ENCODE peak calls at places on chromosome 18, in four cellular contexts. Y, H, R and P are unnamed samples.

GRCh38 chr18:7567487-7568425 is 640 bp downstream of the PTPRM start:
- DNase-seq in H (peak), Y (no peak), R (peak), P (no peak)

GRCh38 chr18:62388855-62389760 is 64.0 kb downstream of the TNFRSF11A start:
- DNase-seq in H (no peak), Y (no peak), R (no peak), P (no peak)

GRCh38 chr18:72700961-72701710 is 157.0 kb upstream of the CBLN2 start:
- DNase-seq in Y (no peak), R (no peak), H (no peak), P (no peak)

GRCh38 chr18:28124239-28125029 is 52.5 kb downstream of the CDH2 start:
- DNase-seq in R (no peak), H (no peak), Y (no peak), P (no peak)

GRCh38 chr18:75491361-75491760 is 63.9 kb upstream of the SMIM21 start:
- DNase-seq in R (no peak), Y (no peak), H (no peak), P (no peak)

GRCh38 chr18:50651334-50651733 is 91.4 kb downstream of the MAPK4 start:
- DNase-seq in H (no peak), R (no peak), Y (no peak), P (no peak)

GRCh38 chr18:34661464-34662087 is 48.5 kb upstream of the DTNA start:
- DNase-seq in Y (peak), R (no peak), H (no peak), P (peak)

GRCh38 chr18:75681538-75682115 is 254.1 kb upstream of the SMIM21 start:
- DNase-seq in R (no peak), H (no peak), Y (no peak), P (no peak)

GRCh38 chr18:26792661-26793060 is 72.8 kb downstream of the AQP4 start:
- DNase-seq in H (no peak), Y (no peak), R (no peak), P (no peak)

GRCh38 chr18:22710628-22711380 is 222.3 kb upstream of the RBBP8 start:
- DNase-seq in H (peak), R (peak), Y (no peak), P (no peak)

GRCh38 chr18:41660654-41661053 is 294.4 kb upstream of the PIK3C3 start:
- DNase-seq in Y (no peak), H (no peak), R (no peak), P (no peak)

GRCh38 chr18:44229693-44230108 is 451.0 kb upstream of the SETBP1 start:
- DNase-seq in Y (no peak), R (peak), H (peak), P (no peak)

GRCh38 chr18:79547413-79548076 is 132.1 kb upstream of the CTDP1 start:
- DNase-seq in R (no peak), H (no peak), Y (no peak), P (no peak)

GRCh38 chr18:8783335-8783993 is 78.1 kb downstream of the MTCL1 start:
- DNase-seq in Y (no peak), R (no peak), H (no peak), P (no peak)

GRCh38 chr18:7740815-7741214 is 173.7 kb downstream of the PTPRM start:
- DNase-seq in Y (no peak), R (no peak), H (no peak), P (no peak)

GRCh38 chr18:62325806-62326645 is 916 bp downstream of the TNFRSF11A start:
- DNase-seq in H (no peak), R (no peak), Y (no peak), P (no peak)

GRCh38 chr18:69659142-69659651 is 258.5 kb downstream of the DOK6 start:
- DNase-seq in Y (no peak), H (no peak), R (no peak), P (no peak)

GRCh38 chr18:27213123-27213717 is 28.1 kb upstream of the CHST9 start:
- DNase-seq in Y (no peak), H (no peak), R (no peak), P (no peak)

GRCh38 chr18:10170375-10170774 is 256.6 kb downstream of the VAPA start:
- DNase-seq in H (peak), Y (no peak), R (no peak), P (no peak)

DNA sequence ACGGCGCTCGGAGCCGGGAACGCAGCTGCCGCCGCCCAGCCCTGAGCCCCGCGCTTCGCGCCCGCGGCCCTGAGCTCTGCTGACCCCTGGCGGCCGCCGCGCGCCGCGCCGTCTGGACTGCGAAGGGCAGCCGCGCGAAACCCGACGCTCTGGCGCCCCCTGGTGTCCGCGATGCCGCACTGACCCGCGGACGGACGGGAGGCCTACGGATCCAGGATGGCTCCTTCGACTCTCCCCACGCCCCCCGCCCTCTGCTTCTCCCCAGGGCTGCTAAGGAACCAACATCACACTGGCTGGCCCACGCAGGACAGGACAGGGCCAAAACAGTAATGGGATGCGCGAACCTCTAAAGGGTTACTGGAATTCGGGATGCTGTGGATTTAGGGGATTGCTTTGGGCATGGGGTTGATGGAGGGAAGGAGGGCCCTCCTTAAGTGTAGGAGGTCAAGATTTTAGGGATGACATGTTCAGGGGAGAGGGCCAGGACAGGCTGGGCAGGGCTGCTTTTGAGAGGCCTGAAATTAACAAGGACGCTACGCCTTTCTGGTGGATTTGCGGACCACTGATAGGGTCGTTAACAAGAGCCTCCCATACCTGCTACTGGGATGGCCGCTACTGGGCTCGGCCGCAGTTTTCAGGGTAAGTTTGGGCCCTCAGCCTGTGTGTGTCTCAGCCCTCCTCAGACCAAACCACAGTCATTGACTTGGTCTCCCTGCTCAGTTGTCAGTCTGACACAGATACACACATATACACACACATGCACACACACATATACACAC is 181.1 kb downstream of the SMAD2 start:
- DNase-seq in Y (peak), R (peak), H (peak), P (no peak)
- H3K4me3 ChIP-seq in Y (no peak), R (peak), H (no peak), P (no peak)

GRCh38 chr18:74291771-74292540 is at the start of gene CYB5A:
- DNase-seq in H (peak), Y (peak), R (peak), P (peak)
- TF ChIP-seq CTCF in H (no peak), Y (peak), R (no peak), P (no peak)

DNA sequence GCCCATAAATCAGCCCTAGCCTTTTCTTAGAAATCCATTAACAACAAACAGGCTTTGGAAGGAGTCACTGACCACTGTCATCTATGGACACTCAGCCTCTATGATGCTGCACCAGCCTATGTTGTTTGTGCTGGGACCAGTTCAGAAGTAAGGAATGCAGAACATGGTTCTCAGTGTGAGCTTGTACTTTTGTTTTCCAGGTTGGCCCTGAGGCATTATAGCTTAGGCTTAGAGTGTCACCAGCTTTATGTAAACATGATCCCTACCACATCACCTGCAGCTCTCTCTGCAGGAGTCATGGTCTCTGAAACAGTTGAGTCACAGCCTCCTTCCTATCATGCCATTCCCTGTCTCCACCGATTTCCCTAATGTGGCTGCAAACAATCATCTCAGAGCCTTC is 335.6 kb upstream of the CDH7 start:
- DNase-seq in R (no peak), H (no peak), Y (no peak), P (no peak)
- H3K4me3 ChIP-seq in R (no peak), H (no peak), Y (no peak), P (no peak)

GRCh38 chr18:77403969-77404535 is 154.4 kb downstream of the GALR1 start:
- DNase-seq in R (no peak), H (no peak), Y (no peak), P (no peak)

GRCh38 chr18:77405096-77405495 is 155.4 kb downstream of the GALR1 start:
- DNase-seq in H (no peak), Y (no peak), R (no peak), P (no peak)

GRCh38 chr18:77407733-77408132 is 158.1 kb downstream of the GALR1 start:
- DNase-seq in Y (no peak), R (no peak), H (no peak), P (no peak)
- TF ChIP-seq CTCF in Y (no peak), R (no peak), H (no peak), P (no peak)

DNA sequence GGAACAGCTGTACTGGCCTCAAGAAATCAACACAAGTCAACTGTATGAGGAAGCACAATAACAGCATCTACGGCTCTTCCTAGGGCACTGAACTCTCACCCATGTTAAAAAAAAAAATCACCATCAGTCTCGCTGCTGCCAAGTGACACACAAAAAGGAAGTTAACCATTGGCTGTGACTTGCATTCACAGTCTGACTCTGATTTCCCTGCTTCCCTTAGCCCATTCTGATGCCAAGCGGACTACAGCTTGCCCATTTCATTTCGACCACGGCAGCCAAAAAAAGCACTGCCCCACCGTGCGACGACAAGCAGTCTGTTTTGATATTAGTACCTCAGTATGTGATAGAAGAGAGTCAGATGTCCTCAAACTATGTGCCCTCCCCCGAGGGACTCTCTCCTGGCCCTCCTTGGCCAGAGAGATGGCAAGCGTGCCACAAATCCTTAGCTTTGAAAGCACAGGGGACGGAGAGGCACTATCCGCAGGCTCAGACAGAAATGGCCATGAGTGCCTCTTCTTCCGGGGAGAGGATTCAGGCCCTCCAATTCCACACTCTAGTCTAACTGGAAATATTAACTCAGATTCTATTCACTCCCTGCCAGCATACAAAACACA is 250.0 kb downstream of the TCF4 start:
- DNase-seq in Y (no peak), R (peak), H (no peak), P (no peak)
- H3K4me3 ChIP-seq in Y (no peak), R (no peak), H (no peak), P (no peak)

DNA sequence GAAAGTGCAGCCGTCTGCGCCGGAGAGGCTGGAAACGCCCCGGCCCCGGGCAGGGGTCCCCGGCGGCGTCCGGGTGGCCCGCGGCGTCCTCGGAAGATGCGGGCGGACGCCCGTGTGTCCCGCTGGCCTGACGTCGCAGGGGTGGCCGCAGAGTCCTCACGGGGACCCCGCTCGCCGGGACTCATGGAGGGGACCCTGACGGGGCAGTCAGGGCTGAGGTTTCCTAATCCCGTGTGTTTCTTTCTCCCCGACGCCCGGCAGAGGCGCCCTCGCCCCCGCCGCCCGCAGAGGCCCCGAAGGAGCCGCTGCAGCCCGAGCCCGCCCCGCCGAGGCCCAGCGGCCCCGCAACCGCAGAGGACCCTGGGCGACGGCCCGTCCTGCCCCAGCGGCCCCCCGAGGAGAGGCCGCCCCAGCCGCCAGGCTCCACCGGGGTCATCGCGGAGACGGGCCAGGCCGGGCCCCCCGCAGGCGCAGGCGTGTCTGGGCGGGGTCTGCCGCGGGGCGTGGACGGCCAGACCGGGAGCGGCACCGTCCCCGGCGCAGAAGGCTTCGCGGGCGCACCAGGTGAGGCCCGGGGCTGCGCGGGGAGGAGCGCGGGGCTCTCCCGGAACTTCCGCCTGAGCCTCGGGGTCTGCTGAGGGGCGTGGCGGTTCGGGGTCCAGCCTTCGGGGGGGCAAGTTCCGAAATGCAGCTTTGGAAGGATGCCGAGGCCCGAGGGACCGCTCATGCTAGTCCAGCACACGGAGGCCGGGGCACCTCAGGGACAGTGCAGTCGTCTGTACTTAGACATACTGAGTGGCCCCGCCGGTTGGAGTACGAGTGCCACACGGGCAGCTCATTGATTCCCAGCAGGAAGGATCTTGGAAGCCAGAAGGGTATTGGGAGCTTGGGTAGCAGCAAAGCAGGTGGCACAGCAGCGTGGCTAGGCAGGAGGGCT is 60.0 kb downstream of the EMILIN2 start:
- DNase-seq in H (peak), Y (no peak), R (peak), P (no peak)
- TF ChIP-seq CTCF in H (no peak), Y (peak), R (peak), P (no peak)

DNA sequence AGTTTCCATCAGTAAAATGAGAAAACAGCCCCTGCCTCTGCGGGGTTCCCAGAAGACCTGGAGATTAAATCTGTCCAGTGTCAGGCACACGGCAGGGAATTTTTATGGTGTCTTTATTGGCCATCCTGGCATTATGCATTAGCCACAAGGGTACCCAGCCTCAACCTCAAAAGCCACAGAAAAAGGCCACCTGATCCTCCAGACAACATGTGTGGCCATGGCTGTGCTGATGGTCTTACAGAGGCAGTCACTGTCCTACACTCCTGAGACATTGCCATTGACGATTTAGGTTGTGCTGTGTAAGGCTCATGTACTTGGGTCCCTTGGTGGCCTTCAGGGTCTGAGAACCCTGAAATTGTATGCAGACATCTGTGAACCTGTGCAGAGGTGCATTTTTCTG is 115.6 kb downstream of the SMAD7 start:
- DNase-seq in Y (no peak), R (no peak), H (no peak), P (no peak)
- H3K4me3 ChIP-seq in Y (peak), R (no peak), H (no peak), P (no peak)

GRCh38 chr18:55509631-55510372 is 78.2 kb downstream of the TCF4 start:
- DNase-seq in R (no peak), Y (no peak), H (no peak), P (no peak)
- TF ChIP-seq CTCF in R (no peak), Y (no peak), H (no peak), P (no peak)